ENCODE peak calls at places on chromosomes 16 and 17, in five cellular contexts. I is HEK293T, B is GM12878, S is NT2/D1, P is HepG2. N is an unnamed sample.

GRCh38 chr16:81266680-81267095 is 28.2 kb downstream of the BCO1 start:
- DNase-seq in I (no peak), S (no peak), P (no peak), B (no peak), N (no peak)

GRCh38 chr17:45364531-45365390 is 47.9 kb upstream of the MAP3K14 start:
- DNase-seq in B (no peak), S (peak), P (no peak), I (peak), N (peak)

GRCh38 chr17:68704897-68705296 is 103.7 kb upstream of the FAM20A start:
- DNase-seq in P (no peak), S (no peak), B (no peak), I (no peak), N (no peak)

GRCh38 chr16:89103156-89103555 is 9.5 kb downstream of the ACSF3 start:
- DNase-seq in B (no peak), P (no peak), I (no peak), S (no peak), N (no peak)

GRCh38 chr17:304461-304860 is 48.1 kb downstream of the RPH3AL start:
- DNase-seq in I (no peak), P (no peak), S (no peak), B (no peak), N (no peak)

GRCh38 chr16:86680137-86680536 is 101.8 kb downstream of the FOXL1 start:
- DNase-seq in S (no peak), I (no peak), B (no peak), P (no peak), N (no peak)

GRCh38 chr16:66382171-66382965 is 15.9 kb downstream of the CDH5 start:
- DNase-seq in B (no peak), S (peak), I (no peak), P (no peak), N (no peak)

GRCh38 chr16:54080524-54081008 is 206.0 kb downstream of the IRX3 start:
- DNase-seq in P (peak), B (no peak), I (no peak), S (no peak), N (no peak)

GRCh38 chr16:83808573-83809014 is 816 bp downstream of the HSBP1 start:
- DNase-seq in P (no peak), B (no peak), S (no peak), I (no peak), N (no peak)

GRCh38 chr16:83068686-83069085 is 441.9 kb downstream of the CDH13 start:
- DNase-seq in S (no peak), I (no peak), P (no peak), B (no peak), N (no peak)

GRCh38 chr17:34146440-34147043 is 108.5 kb upstream of the CCL2 start:
- DNase-seq in B (no peak), S (peak), I (peak), P (peak), N (peak)

GRCh38 chr16:29922326-29922725 is 3.7 kb downstream of the KCTD13 start:
- DNase-seq in P (no peak), S (no peak), B (no peak), I (no peak), N (no peak)

GRCh38 chr16:68901910-68902309 is 58.6 kb downstream of the TANGO6 start:
- DNase-seq in P (no peak), S (no peak), B (no peak), I (no peak), N (no peak)

GRCh38 chr17:40580140-40580539 is 14.9 kb upstream of the CCR7 start:
- DNase-seq in P (no peak), S (no peak), B (no peak), I (no peak), N (no peak)

GRCh38 chr17:55577687-55578086 is 66.4 kb upstream of the SMIM36 start:
- DNase-seq in S (no peak), P (no peak), B (no peak), I (no peak), N (no peak)

GRCh38 chr17:52477824-52478614 is 319.5 kb upstream of the CA10 start:
- DNase-seq in I (no peak), B (no peak), S (no peak), P (no peak), N (no peak)

GRCh38 chr16:84239910-84240309 is at the start of gene KCNG4:
- DNase-seq in I (no peak), S (no peak), B (no peak), P (no peak), N (no peak)

GRCh38 chr17:2366747-2367494 is 29.6 kb downstream of the SGSM2 start:
- DNase-seq in B (no peak), I (peak), S (no peak), P (no peak), N (no peak)

GRCh38 chr17:45873728-45874127 is 20.6 kb upstream of the MAPT start:
- DNase-seq in B (no peak), S (no peak), I (no peak), P (no peak), N (no peak)

GRCh38 chr17:14826361-14826760 is 438.8 kb downstream of the PMP22 start:
- DNase-seq in I (no peak), P (no peak), S (no peak), B (no peak), N (no peak)

GRCh38 chr17:18261146-18261515 is 669 bp downstream of the MIEF2 start:
- DNase-seq in I (peak), B (no peak), P (peak), S (no peak), N (peak)

GRCh38 chr17:81930142-81931125 is 2.9 kb upstream of the MAFG start:
- DNase-seq in B (no peak), P (no peak), I (no peak), S (no peak), N (no peak)

GRCh38 chr16:15946257-15947044 is 3.0 kb upstream of the ABCC1 start:
- DNase-seq in P (peak), B (no peak), S (no peak), I (no peak), N (no peak)

GRCh38 chr16:57788252-57788841 is 13.9 kb downstream of the KIFC3 start:
- DNase-seq in I (no peak), S (no peak), B (no peak), P (no peak), N (no peak)

GRCh38 chr16:54351171-54351570 is 64.6 kb upstream of the IRX3 start:
- DNase-seq in S (no peak), P (no peak), I (no peak), B (no peak), N (no peak)

GRCh38 chr16:66899310-66899944 is 19.1 kb downstream of the PDP2 start:
- DNase-seq in B (no peak), I (no peak), S (no peak), P (no peak), N (no peak)

DNA sequence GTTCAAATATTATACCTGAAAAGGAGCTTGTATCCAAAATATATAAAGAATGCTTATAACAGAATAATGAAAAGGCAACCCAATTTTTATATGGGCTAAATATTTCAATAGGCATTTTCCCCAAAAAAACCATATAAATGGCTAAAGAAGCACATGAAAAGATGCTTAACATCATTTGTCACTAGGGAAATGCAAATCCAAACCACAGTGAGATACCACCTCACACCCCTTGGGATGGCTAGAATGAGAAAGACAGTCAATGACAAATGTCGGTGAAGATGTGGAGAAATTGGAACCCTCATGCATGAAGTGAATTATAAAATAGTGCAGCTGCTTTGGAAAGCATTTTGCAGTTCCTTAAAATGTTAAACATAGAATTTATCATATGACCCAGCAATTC is 3.1 kb downstream of the TNFRSF13B start:
- DNase-seq in I (no peak), P (no peak), B (no peak), S (no peak), N (no peak)
- TF ChIP-seq SUZ12 in I (no peak), P (no peak), B (no peak), S (no peak), N (no peak)

GRCh38 chr16:75478480-75479345 is 14.2 kb upstream of the TMEM170A start:
- DNase-seq in I (no peak), B (no peak), S (no peak), P (no peak), N (no peak)

GRCh38 chr16:75475420-75475847 is 10.9 kb upstream of the TMEM170A start:
- DNase-seq in S (no peak), P (no peak), I (no peak), B (no peak), N (no peak)

GRCh38 chr16:75479421-75479990 is 15.0 kb upstream of the TMEM170A start:
- DNase-seq in I (no peak), S (no peak), B (no peak), P (no peak), N (no peak)

GRCh38 chr16:75476817-75477216 is 12.3 kb upstream of the TMEM170A start:
- DNase-seq in B (no peak), I (no peak), P (no peak), S (no peak), N (no peak)

GRCh38 chr16:75477680-75478473 is 13.4 kb upstream of the TMEM170A start:
- DNase-seq in B (no peak), S (no peak), P (no peak), I (no peak), N (no peak)
- TF ChIP-seq SUZ12 in B (no peak), S (no peak), P (no peak), I (no peak), N (no peak)

DNA sequence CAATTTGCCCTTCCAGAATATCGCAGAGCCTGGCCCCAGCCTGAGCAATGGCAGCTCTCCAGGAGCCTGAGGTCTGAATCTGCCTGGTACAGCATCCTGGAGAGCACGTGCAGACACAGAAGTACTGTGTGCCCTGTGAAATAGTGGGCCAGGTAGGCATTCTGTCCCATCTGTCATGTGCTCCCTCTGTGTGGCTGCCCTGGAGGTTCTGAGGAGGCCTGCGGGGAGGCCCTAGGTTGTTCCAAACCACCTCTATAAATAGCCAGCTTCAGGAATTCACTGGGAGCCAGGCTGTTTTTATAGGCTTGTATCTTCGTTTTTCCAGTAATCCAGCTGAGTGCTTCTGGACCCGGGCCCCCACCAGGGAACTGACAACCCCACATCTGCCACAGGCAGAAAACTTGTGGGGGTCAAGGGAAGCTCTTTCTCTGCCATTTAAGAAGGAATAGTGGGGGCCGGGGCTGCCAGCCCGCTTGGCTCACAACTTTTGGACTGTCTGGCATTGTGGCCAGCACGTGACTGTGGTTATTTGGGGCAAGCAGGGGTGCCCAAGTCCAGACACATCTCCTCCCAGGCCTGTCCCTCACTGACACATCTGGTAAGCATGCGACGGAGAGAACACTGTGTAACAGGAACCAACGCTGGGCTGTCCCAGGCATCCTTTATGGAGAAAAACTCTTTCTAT is 356.3 kb upstream of the TNRC6C start:
- DNase-seq in P (no peak), B (no peak), S (no peak), I (no peak), N (peak)
- TF ChIP-seq SUZ12 in P (no peak), B (no peak), S (no peak), I (no peak), N (no peak)

DNA sequence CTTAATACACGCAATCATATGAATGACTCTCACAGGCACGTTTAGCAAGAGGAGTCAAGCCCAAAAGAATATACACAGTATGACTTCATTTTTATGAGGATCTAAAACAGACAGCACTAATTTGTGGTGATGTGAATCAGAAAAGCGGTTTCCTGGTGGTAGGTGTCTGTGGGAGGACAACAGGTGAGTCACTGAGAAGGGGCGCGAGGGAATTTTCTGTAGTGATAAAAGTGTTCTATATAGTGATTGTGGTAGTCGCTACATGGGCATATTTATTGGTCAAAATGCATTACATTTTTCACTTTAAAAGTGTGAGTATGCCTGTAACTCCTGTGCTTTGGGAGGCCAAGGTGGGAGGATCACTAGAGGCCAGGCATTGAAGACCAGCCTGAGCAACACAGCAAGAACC is 7.6 kb upstream of the TNRC6A start:
- DNase-seq in B (no peak), P (no peak), I (no peak), S (no peak), N (no peak)
- TF ChIP-seq SUZ12 in B (no peak), P (no peak), I (no peak), S (no peak), N (no peak)

GRCh38 chr17:73749906-73750305 is 105.7 kb upstream of the SDK2 start:
- DNase-seq in P (no peak), S (no peak), B (no peak), I (no peak), N (no peak)

GRCh38 chr17:73753751-73754496 is 109.7 kb upstream of the SDK2 start:
- DNase-seq in I (no peak), P (no peak), B (no peak), S (no peak), N (no peak)

GRCh38 chr17:73749337-73749807 is 105.1 kb upstream of the SDK2 start:
- DNase-seq in P (no peak), I (no peak), B (no peak), S (no peak), N (no peak)

GRCh38 chr17:73748521-73748920 is 104.3 kb upstream of the SDK2 start:
- DNase-seq in B (no peak), S (no peak), I (no peak), P (no peak), N (no peak)

DNA sequence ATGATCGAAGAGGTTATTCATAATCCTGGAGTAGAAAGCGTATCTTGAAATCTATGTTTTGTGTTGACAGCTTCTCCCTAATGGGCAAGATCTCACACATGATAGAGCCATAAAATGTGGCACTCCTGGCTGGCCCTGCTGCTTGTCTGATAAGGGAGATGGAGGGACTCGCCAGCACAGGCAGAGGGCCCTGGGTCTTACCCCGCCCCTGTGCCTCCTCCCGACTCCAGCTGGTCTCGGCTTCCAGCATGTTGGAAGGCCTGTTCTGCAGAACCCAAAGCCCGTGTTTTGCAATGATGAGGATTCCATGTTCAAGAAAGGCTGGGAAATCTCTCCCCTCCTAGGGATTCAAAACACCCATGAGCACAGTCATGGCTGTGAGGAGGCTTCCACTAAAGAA is 106.7 kb upstream of the SDK2 start:
- DNase-seq in P (peak), I (no peak), S (no peak), B (no peak), N (no peak)
- TF ChIP-seq SUZ12 in P (no peak), I (no peak), S (no peak), B (no peak), N (no peak)

DNA sequence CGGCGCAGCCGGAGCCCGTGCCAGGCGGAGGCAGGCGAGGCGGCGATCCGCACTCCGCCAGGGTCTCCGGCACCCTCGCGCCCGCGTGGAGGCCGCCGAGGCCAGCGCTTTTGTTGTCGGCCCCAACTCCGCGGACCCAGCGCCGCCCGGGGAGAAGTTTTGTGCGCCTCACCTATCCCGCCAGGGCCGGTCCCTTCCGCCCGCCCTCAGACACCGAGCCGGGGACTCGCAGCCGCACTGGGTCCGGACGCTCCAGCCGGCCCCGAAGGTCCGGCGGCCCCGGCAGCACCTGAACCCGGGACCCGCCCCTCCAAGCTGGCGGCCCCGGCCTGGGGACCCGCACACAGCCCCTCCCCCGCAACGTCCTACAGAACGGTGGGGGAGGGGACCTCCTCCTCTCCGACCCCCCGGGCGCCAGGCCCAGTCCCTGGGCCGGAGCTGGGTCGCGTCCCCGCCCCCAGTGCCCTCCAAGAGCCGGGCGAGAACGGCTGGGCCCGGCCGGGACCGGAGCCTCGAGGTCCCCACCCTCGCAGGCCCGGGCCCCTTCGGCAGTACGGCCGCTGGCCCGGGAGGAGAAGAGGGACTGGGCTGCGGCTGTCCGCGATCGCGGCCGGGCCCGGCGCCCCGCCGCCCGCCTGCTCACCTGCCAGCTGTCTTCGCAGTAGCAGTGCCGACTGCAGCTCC is 705 bp downstream of the UBE2G1 start:
- DNase-seq in B (no peak), S (no peak), I (peak), P (no peak), N (peak)
- TF ChIP-seq SUZ12 in B (no peak), S (no peak), I (no peak), P (no peak), N (no peak)

N was measured in H1.